ENCODE peak calls at places on chromosomes 7 and 10, in ten cellular contexts. K is Panc1, I is GM23338, T is SK-N-SH, X is GM12891, V is endothelial cell of umbilical vein, Q is suprapubic skin, R is HCT116, M is GM12878, C is K562. W is an unnamed sample.

GRCh38 chr10:97771913-97772823 is at the start of gene SFRP5:
- DNase-seq in C (peak; percentile 67), I (peak; percentile 68), V (no peak), M (no peak), Q (no peak), K (no peak), R (no peak), T (peak; percentile 75), X (no peak), W (no peak)

GRCh38 chr10:88194961-88195367 is 331.5 kb downstream of the PTEN start:
- DNase-seq in K (no peak), Q (no peak), M (no peak), R (no peak), X (no peak), I (no peak), C (no peak), V (no peak), T (peak; percentile 33), W (no peak)

GRCh38 chr10:129446182-129446581 is 20.9 kb upstream of the MGMT start:
- DNase-seq in M (no peak), V (no peak), Q (no peak), K (no peak), T (no peak), R (no peak), C (no peak), X (no peak), I (peak; percentile 61), W (no peak)

GRCh38 chr10:88091490-88092061 is 228.2 kb downstream of the PTEN start:
- DNase-seq in X (peak; percentile 38), C (no peak), K (no peak), I (no peak), V (no peak), Q (no peak), T (no peak), R (no peak), M (peak; percentile 98), W (peak; percentile 57)

GRCh38 chr10:124290095-124290795 is 128.5 kb downstream of the OAT start:
- DNase-seq in M (peak; percentile 80), C (peak; percentile 39), V (no peak), Q (peak; percentile 45), K (no peak), X (no peak), T (no peak), R (no peak), I (no peak), W (peak; percentile 45)

GRCh38 chr10:97459111-97459510 is 13.1 kb downstream of the ZDHHC16 start:
- DNase-seq in X (no peak), R (no peak), V (no peak), K (no peak), Q (no peak), C (no peak), M (no peak), T (no peak), I (no peak), W (no peak)

GRCh38 chr7:1724118-1724910 is 54.2 kb downstream of the ELFN1 start:
- DNase-seq in C (no peak), I (no peak), K (no peak), T (no peak), M (no peak), Q (no peak), V (no peak), X (no peak), R (no peak), W (no peak)

GRCh38 chr7:74575083-74575803 is 82.3 kb upstream of the GTF2I start:
- DNase-seq in R (no peak), T (no peak), X (no peak), Q (no peak), C (peak; percentile 41), I (no peak), M (no peak), V (no peak), K (no peak), W (peak; percentile 53)

GRCh38 chr7:103446046-103446520 is at the start of gene SLC26A5:
- DNase-seq in X (peak; percentile 39), I (peak; percentile 81), R (no peak), T (peak; percentile 82), C (peak; percentile 63), V (no peak), Q (no peak), M (no peak), K (no peak), W (no peak)

GRCh38 chr7:24877790-24878311 is 102.1 kb downstream of the OSBPL3 start:
- DNase-seq in R (no peak), X (peak; percentile 15), V (no peak), I (peak; percentile 46), Q (no peak), M (peak; percentile 62), K (no peak), T (no peak), C (no peak), W (no peak)

GRCh38 chr10:128036011-128036615 is 90.1 kb downstream of the MKI67 start:
- DNase-seq in C (no peak), I (no peak), V (no peak), R (no peak), Q (no peak), K (no peak), M (no peak), T (no peak), X (no peak), W (no peak)

GRCh38 chr7:47508389-47509380 is 73.2 kb downstream of the TNS3 start:
- DNase-seq in I (no peak), V (no peak), R (no peak), Q (no peak), X (no peak), C (no peak), T (peak; percentile 58), K (no peak), M (no peak), W (no peak)

GRCh38 chr10:1635340-1635739 is 102.0 kb downstream of the ADARB2 start:
- DNase-seq in R (no peak), I (peak; percentile 38), C (peak; percentile 4), T (no peak), X (no peak), M (no peak), Q (no peak), V (no peak), K (no peak), W (no peak)

GRCh38 chr7:22561356-22561755 is 61.4 kb upstream of the STEAP1B start:
- DNase-seq in X (no peak), T (no peak), K (peak; percentile 78), R (no peak), C (peak; percentile 12), V (peak; percentile 96), M (no peak), Q (peak; percentile 81), I (peak; percentile 95), W (peak; percentile 55)

GRCh38 chr7:10122573-10123100 is 851.0 kb upstream of the PHF14 start:
- DNase-seq in X (no peak), I (peak; percentile 22), V (peak; percentile 82), T (peak; percentile 68), M (no peak), K (no peak), R (no peak), C (peak; percentile 9), Q (no peak), W (no peak)

GRCh38 chr7:93115796-93116195 is 2.0 kb downstream of the SAMD9 start:
- DNase-seq in C (peak; percentile 7), X (no peak), M (no peak), I (no peak), Q (no peak), K (peak; percentile 33), T (no peak), V (no peak), R (peak; percentile 32), W (no peak)

GRCh38 chr7:128137096-128137655 is 103.9 kb upstream of the LEP start:
- DNase-seq in T (no peak), C (no peak), V (peak; percentile 35), R (no peak), X (no peak), K (no peak), M (no peak), Q (no peak), I (no peak), W (no peak)
- TF ChIP-seq POLR2AphosphoS5 in T (no peak), C (no peak), V (no peak), R (no peak), X (no peak), K (no peak), M (no peak), Q (no peak), I (no peak), W (no peak)

DNA sequence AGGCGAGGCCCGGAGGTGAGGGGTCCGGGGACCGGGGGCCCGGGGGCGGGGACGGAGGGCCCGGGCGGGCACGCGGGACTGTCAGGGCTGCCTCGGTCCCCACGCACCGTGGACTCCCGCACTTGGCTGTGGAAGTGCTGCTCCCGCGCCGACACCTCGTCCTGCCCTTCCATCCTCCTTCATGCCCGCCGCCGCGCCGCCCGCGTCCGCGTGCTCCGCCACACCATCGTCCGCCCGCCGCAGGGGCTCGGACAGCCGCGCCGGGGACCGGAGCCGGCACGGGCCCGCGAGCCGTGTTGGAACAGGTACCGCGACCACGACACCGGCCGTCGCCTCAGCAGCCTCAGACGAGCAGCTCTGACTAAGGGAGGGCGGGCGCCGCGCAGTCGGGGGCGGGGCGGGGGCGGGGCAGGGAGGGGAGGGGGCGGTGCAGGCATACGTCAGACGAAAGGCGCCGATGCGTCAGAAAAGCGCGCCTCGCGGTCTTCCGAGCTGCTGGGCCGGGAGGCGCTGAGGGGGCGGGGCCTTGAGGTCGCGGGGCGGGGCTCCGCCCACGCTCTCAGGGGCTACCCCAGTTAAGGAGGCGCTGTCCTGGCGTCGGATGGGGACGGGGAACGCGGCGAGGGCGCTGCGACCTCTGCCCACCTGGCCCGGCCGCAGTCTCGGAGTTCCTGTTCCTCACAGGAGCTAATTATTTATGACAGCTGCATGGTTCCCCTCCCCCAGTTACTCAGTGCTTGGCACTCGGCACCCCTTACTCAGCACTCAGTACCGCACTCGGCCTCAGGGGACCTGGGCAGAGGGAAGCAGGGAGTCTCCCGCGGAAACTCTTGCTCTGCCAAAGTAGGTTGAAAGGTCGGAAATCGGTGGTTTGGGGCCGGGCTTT is at the start of gene LMBR1:
- DNase-seq in Q (peak; percentile 95), C (peak; percentile 98), T (peak; percentile 100), X (peak; percentile 86), V (peak; percentile 96), M (peak; percentile 80), I (peak; percentile 92), K (peak; percentile 80), R (peak; percentile 88), W (peak; percentile 92)
- TF ChIP-seq POLR2AphosphoS5 in Q (peak; percentile 40), C (peak; percentile 92), T (peak; percentile 93), X (peak; percentile 82), V (peak; percentile 76), M (peak; percentile 78), I (peak; percentile 91), K (peak; percentile 88), R (peak; percentile 97), W (peak; percentile 81)

GRCh38 chr10:4242561-4243035 is 457.6 kb upstream of the KLF6 start:
- DNase-seq in K (peak; percentile 60), Q (no peak), R (peak; percentile 52), T (no peak), X (no peak), M (no peak), V (peak; percentile 89), I (no peak), C (no peak), W (no peak)
- TF ChIP-seq POLR2AphosphoS5 in K (no peak), Q (no peak), R (no peak), T (peak; percentile 35), X (no peak), M (no peak), V (no peak), I (no peak), C (no peak), W (no peak)

DNA sequence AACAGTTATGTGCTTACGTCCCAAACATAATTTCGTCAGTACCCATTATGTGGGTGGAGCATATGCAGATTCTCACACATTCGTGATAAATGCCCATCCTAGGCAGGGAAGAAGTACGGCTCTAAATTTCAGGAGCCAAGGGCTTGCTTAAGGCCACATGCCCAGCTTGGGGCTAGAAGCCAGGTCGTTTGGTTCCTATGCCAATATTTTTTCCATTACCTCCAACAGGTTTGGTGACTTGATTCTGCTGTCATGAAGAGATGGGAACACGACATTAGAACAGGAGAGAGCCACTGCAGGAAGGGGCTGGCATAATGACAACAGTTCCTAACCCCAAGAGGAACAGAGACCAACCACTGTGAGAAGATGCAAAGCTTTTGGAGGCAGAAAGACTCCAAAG is 85.1 kb downstream of the HIPK2 start:
- DNase-seq in V (no peak), R (no peak), K (no peak), C (no peak), X (no peak), T (no peak), Q (no peak), I (no peak), M (no peak), W (no peak)
- TF ChIP-seq POLR2AphosphoS5 in V (no peak), R (no peak), K (no peak), C (no peak), X (no peak), T (no peak), Q (no peak), I (no peak), M (no peak), W (no peak)